ENCODE peak calls at places on chromosome 3, in four cellular contexts. M is cardiac fibroblast, D is epithelial cell of proximal tubule, Q is K562. J is an unnamed sample.

GRCh38 chr3:15331606-15332404 is 581 bp downstream of the SH3BP5 start:
- DNase-seq in M (peak), D (no peak), Q (no peak), J (no peak)

GRCh38 chr3:24110051-24110450 is 165.0 kb downstream of the NR1D2 start:
- DNase-seq in M (peak), D (no peak), Q (no peak), J (no peak)

GRCh38 chr3:99902091-99902490 is 84.4 kb downstream of the CMSS1 start:
- DNase-seq in M (no peak), D (peak), Q (no peak), J (peak)

GRCh38 chr3:37163262-37164020 is 10.9 kb downstream of the LRRFIP2 start:
- DNase-seq in M (peak), D (no peak), Q (no peak), J (peak)

GRCh38 chr3:106333911-106334618 is 465.3 kb upstream of the CBLB start:
- DNase-seq in M (peak), D (peak), Q (no peak), J (no peak)

GRCh38 chr3:129184396-129184656 is 630 bp upstream of the CNBP start:
- DNase-seq in M (peak), D (no peak), Q (peak), J (no peak)

GRCh38 chr3:27594096-27594690 is 110.0 kb upstream of the SLC4A7 start:
- DNase-seq in M (peak), D (no peak), Q (no peak), J (no peak)

GRCh38 chr3:152403632-152404066 is 134.9 kb downstream of the MBNL1 start:
- DNase-seq in M (no peak), D (no peak), Q (peak), J (no peak)

J was measured in SW 1271.